ENCODE peak calls at places on chromosomes 11 and 22, in seven cellular contexts. T is adrenal gland, E is cardiac fibroblast, Z is PC-3, G is colonic mucosa, S is fibroblast of pulmonary artery, L is PC-9. D is an unnamed sample.

GRCh38 chr22:17143101-17143500 is 16.0 kb downstream of the HDHD5 start:
- DNase-seq in T (no peak), E (no peak), Z (no peak), G (no peak), S (no peak), L (no peak), D (no peak)

GRCh38 chr22:37442537-37442936 is 15.3 kb upstream of the ELFN2 start:
- DNase-seq in T (no peak), E (peak), Z (peak), G (no peak), S (peak), L (peak), D (peak)

GRCh38 chr11:118973985-118974384 is 2.4 kb downstream of the FOXR1 start:
- DNase-seq in T (no peak), E (no peak), Z (peak), G (no peak), S (no peak), L (peak), D (no peak)

GRCh38 chr22:30370681-30371080 is 13.9 kb downstream of the CCDC157 start:
- DNase-seq in T (no peak), E (no peak), Z (no peak), G (no peak), S (no peak), L (no peak), D (no peak)

GRCh38 chr22:30947163-30947820 is 21.3 kb downstream of the MORC2 start:
- DNase-seq in T (no peak), E (no peak), Z (no peak), G (no peak), S (no peak), L (no peak), D (no peak)

GRCh38 chr11:133833899-133834296 is 11.4 kb downstream of the SPATA19 start:
- DNase-seq in T (no peak), E (no peak), Z (no peak), G (no peak), S (no peak), L (no peak), D (no peak)

GRCh38 chr11:1521382-1522080 is 35.0 kb upstream of the MOB2 start:
- DNase-seq in T (no peak), E (no peak), Z (no peak), G (no peak), S (no peak), L (no peak), D (no peak)

GRCh38 chr11:95660038-95660437 is 129.5 kb downstream of the FAM76B start:
- DNase-seq in T (no peak), E (no peak), Z (no peak), G (no peak), S (no peak), L (no peak), D (no peak)

GRCh38 chr11:85269109-85269508 is 358.0 kb downstream of the DLG2 start:
- DNase-seq in T (no peak), E (no peak), Z (no peak), G (no peak), S (no peak), L (no peak), D (no peak)

GRCh38 chr11:8221025-8221723 is 42.5 kb downstream of the LMO1 start:
- DNase-seq in T (no peak), E (no peak), Z (no peak), G (no peak), S (no peak), L (no peak), D (no peak)

GRCh38 chr11:82045748-82046457 is 687.8 kb downstream of the FAM181B start:
- DNase-seq in T (no peak), E (no peak), Z (no peak), G (no peak), S (no peak), L (no peak), D (no peak)

GRCh38 chr11:18105802-18106574 is at the start of gene SAAL1:
- DNase-seq in T (peak), E (peak), Z (peak), G (peak), S (peak), L (peak), D (peak)

GRCh38 chr22:31857247-31857646 is 87.1 kb upstream of the YWHAH start:
- DNase-seq in T (no peak), E (no peak), Z (no peak), G (peak), S (no peak), L (no peak), D (no peak)

GRCh38 chr11:121829159-121829643 is 286.8 kb downstream of the BLID start:
- DNase-seq in T (peak), E (peak), Z (peak), G (no peak), S (peak), L (no peak), D (peak)

GRCh38 chr22:38305481-38306448 is 11.5 kb downstream of the CSNK1E start:
- DNase-seq in T (no peak), E (peak), Z (no peak), G (peak), S (peak), L (peak), D (peak)

GRCh38 chr11:97938789-97939188 is 1082.0 kb upstream of the CNTN5 start:
- DNase-seq in T (no peak), E (no peak), Z (no peak), G (no peak), S (no peak), L (no peak), D (no peak)

GRCh38 chr11:67022961-67023956 is at the start of gene SYT12:
- DNase-seq in T (no peak), E (peak), Z (peak), G (no peak), S (peak), L (no peak), D (no peak)

GRCh38 chr22:18076060-18076497 is 1.7 kb upstream of the PEX26 start:
- DNase-seq in T (peak), E (peak), Z (peak), G (peak), S (peak), L (peak), D (peak)

GRCh38 chr11:108093128-108093904 is 28.1 kb upstream of the ACAT1 start:
- DNase-seq in T (no peak), E (peak), Z (peak), G (no peak), S (no peak), L (peak), D (peak)

GRCh38 chr11:75429902-75430691 is 2.9 kb downstream of the KLHL35 start:
- DNase-seq in T (peak), E (peak), Z (peak), G (peak), S (peak), L (no peak), D (no peak)

GRCh38 chr11:24145411-24145810 is 351.4 kb upstream of the LUZP2 start:
- DNase-seq in T (no peak), E (peak), Z (no peak), G (no peak), S (no peak), L (no peak), D (no peak)

GRCh38 chr11:27357250-27357649 is 5.8 kb downstream of the CCDC34 start:
- DNase-seq in T (no peak), E (no peak), Z (no peak), G (peak), S (no peak), L (no peak), D (no peak)

GRCh38 chr11:100789500-100789899 is 102.4 kb downstream of the ARHGAP42 start:
- DNase-seq in T (peak), E (peak), Z (peak), G (peak), S (no peak), L (no peak), D (peak)

GRCh38 chr11:67230886-67231285 is 35.4 kb upstream of the GRK2 start:
- DNase-seq in T (no peak), E (no peak), Z (no peak), G (no peak), S (no peak), L (no peak), D (no peak)

GRCh38 chr11:35619754-35620640 is 1.7 kb downstream of the FJX1 start:
- DNase-seq in T (peak), E (peak), Z (peak), G (no peak), S (peak), L (peak), D (peak)

GRCh38 chr11:6096417-6096816 is 11.1 kb upstream of the OR56B4 start:
- DNase-seq in T (no peak), E (peak), Z (no peak), G (no peak), S (peak), L (no peak), D (no peak)

GRCh38 chr11:91587131-91587530 is 637.5 kb upstream of the FAT3 start:
- DNase-seq in T (no peak), E (no peak), Z (peak), G (no peak), S (no peak), L (no peak), D (no peak)

GRCh38 chr22:37048133-37048532 is 3.4 kb upstream of the KCTD17 start:
- DNase-seq in T (no peak), E (no peak), Z (no peak), G (no peak), S (no peak), L (no peak), D (no peak)

GRCh38 chr11:1820463-1821325 is 14.1 kb upstream of the SYT8 start:
- DNase-seq in T (no peak), E (no peak), Z (peak), G (no peak), S (peak), L (no peak), D (peak)

GRCh38 chr22:22767876-22768602 is 119.6 kb upstream of the IGLL5 start:
- DNase-seq in T (no peak), E (peak), Z (peak), G (peak), S (no peak), L (no peak), D (peak)

GRCh38 chr11:6489338-6489737 is 7.7 kb upstream of the DNHD1 start:
- DNase-seq in T (no peak), E (no peak), Z (no peak), G (no peak), S (no peak), L (no peak), D (no peak)

GRCh38 chr11:27020736-27021135 is 19.9 kb upstream of the BBOX1 start:
- DNase-seq in T (no peak), E (no peak), Z (no peak), G (no peak), S (peak), L (no peak), D (no peak)

GRCh38 chr11:132028380-132029240 is 658.2 kb downstream of the NTM start:
- DNase-seq in T (no peak), E (peak), Z (peak), G (peak), S (peak), L (no peak), D (no peak)
- TF ChIP-seq CTCF in T (peak), E (peak), Z (peak), G (no peak), S (peak), L (no peak), D (no peak)

GRCh38 chr11:111001986-111002616 is 243.4 kb upstream of the POU2AF2 start:
- DNase-seq in T (peak), E (peak), Z (peak), G (no peak), S (peak), L (no peak), D (peak)
- TF ChIP-seq CTCF in T (no peak), E (no peak), Z (no peak), G (no peak), S (no peak), L (no peak), D (no peak)

DNA sequence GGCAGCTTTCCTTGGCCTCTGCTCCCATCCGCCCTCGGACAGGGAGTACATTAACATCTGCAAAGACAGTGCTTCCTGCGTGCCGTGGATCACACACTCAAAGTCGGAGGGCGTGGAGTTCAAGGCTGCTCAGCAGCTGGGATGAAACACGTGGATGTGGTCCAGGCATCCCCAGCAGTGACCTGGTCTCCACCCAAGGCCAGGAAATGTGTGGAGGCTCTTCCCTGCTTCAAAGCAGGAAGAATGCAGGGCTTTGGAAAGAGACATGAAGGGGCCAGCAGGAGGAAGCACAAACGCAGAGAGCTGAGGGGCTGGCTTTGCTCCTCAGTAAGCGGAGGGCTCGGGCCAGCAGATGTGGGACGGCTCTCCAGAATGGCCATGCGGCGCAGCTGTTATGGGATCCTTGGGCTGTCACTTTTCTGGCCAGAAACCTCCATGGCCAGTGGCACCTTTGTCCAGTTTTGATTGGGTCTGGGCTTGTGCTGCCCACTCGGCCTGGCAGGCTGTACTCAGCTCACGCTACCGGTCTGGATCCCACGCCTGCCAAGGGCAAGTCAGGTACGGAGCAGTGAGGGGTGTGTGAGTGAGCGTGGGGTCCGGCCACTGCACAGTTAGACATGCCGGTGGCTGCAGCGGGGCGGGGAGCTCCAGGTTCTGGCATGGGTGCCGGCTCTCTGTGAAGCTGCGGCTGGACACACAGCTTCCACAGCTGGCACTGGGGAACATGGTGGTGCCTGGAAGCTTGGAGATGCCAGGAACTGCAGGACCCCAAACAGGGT is 438.0 kb downstream of the TBC1D22A start:
- DNase-seq in T (no peak), E (no peak), Z (no peak), G (no peak), S (peak), L (no peak), D (no peak)
- TF ChIP-seq CTCF in T (no peak), E (no peak), Z (no peak), G (no peak), S (peak), L (no peak), D (no peak)

DNA sequence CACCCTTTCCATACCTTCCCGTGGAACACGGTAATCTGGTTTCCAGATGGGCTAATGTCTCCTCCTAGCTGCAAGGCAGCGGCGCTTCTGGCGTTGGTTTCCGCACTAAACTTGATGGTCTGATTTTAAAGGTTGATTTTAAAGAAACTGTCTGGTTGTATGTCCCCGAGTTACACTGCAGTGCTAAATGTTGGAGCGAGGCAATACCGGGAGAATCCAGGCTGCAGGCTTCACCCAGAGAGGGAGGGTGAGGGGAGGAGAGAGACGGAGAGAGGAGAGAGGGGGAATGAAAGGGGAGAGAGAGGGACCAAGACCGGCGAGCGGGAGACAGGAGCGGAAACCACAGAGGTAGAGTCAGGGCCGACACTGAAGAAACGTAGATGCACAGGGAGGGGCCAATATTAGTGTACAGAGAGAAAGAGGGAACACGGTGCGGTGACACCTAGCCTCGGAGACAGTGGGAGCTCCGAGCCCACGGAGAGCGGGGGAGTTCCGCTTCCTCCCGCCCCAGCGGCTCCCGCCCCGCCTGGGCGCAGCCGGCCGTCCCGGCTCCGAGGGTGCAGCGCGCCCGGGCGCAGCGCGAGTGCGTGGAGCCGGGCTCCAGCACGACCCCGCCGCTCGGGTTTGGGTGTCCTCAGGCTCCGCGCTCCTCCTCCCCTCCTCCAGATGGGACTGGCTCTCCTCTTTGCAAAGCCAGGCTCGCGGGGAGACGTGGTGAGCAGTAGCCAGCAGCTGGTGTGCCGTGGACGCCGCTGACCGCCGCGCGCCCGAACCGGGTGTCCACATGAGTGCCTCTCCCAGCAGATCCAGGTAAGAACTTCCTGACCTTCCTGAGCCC is 71.9 kb upstream of the GRAMD1B start:
- DNase-seq in T (peak), E (peak), Z (peak), G (no peak), S (peak), L (no peak), D (no peak)
- TF ChIP-seq CTCF in T (no peak), E (no peak), Z (peak), G (no peak), S (no peak), L (no peak), D (no peak)

GRCh38 chr22:46171940-46172339 is 21.6 kb downstream of the PPARA start:
- DNase-seq in T (no peak), E (peak), Z (peak), G (peak), S (peak), L (peak), D (peak)
- TF ChIP-seq CTCF in T (no peak), E (no peak), Z (no peak), G (no peak), S (no peak), L (no peak), D (no peak)

DNA sequence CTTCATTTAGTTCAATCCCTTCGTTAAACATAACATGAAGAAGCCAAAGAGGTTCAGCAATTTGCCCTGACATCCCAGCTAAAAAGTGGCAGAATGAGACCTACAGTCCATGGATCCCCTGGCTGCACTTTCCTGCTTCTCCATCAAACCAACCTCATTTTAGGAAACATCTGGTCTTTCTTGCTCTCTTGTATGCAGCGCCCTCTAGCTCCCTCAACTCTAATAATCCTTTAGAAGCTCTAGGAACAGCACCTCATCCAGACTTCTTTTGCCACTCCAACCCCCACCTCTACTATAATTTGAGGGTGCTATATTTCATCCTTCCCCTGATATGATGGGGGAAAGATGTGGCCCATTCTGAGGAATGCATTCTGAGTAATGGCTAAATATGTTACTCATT is 7.4 kb downstream of the CNTF start:
- DNase-seq in T (peak), E (peak), Z (peak), G (peak), S (peak), L (peak), D (peak)
- TF ChIP-seq CTCF in T (peak), E (peak), Z (peak), G (peak), S (peak), L (peak), D (peak)